ENCODE peak calls at places on chromosomes 7 and 10, in seven cellular contexts. F is brain microvascular endothelial cell; D is body of pancreas; H is upper lobe of right lung; V is CD8-positive, alpha-beta memory T cell; G is mesendoderm; Q is iPS DF 6.9. Y is an unnamed sample.
A peak's percentile ranks its signal among the peaks of the same experiment; 100 is the strongest.

GRCh38 chr10:4687397-4687796 is 138.6 kb upstream of the AKR1E2 start:
- DNase-seq in F (no peak), D (no peak), H (no peak), V (no peak), G (no peak), Q (no peak), Y (no peak)

GRCh38 chr7:117385340-117386124 is 41.8 kb downstream of the ASZ1 start:
- DNase-seq in F (no peak), D (no peak), H (no peak), V (no peak), G (no peak), Q (no peak), Y (peak; percentile 39)

GRCh38 chr10:95236068-95236903 is 42.2 kb downstream of the ACSM6 start:
- DNase-seq in F (no peak), D (no peak), H (no peak), V (no peak), G (peak; percentile 48), Q (no peak), Y (peak; percentile 67)

GRCh38 chr10:17747883-17748550 is 4.0 kb upstream of the TMEM236 start:
- DNase-seq in F (no peak), D (peak; percentile 53), H (no peak), V (no peak), G (no peak), Q (no peak), Y (no peak)

GRCh38 chr10:74599676-74600075 is 226.7 kb upstream of the KAT6B start:
- DNase-seq in F (no peak), D (no peak), H (no peak), V (no peak), G (no peak), Q (no peak), Y (no peak)

GRCh38 chr10:130141878-130142277 is 5.7 kb downstream of the GLRX3 start:
- DNase-seq in F (no peak), D (no peak), H (no peak), V (no peak), G (peak; percentile 52), Q (no peak), Y (no peak)

GRCh38 chr7:100621554-100621953 is 9.2 kb downstream of the MOSPD3 start:
- DNase-seq in F (no peak), D (no peak), H (no peak), V (no peak), G (no peak), Q (no peak), Y (no peak)

GRCh38 chr7:151705744-151706567 is 171.0 kb downstream of the PRKAG2 start:
- DNase-seq in F (peak; percentile 45), D (peak; percentile 63), H (no peak), V (no peak), G (peak; percentile 87), Q (peak; percentile 39), Y (peak; percentile 66)

GRCh38 chr10:61397175-61397986 is 55.8 kb downstream of the TMEM26 start:
- DNase-seq in F (no peak), D (no peak), H (no peak), V (no peak), G (no peak), Q (no peak), Y (peak; percentile 43)

GRCh38 chr10:24241536-24241935 is 32.6 kb downstream of the KIAA1217 start:
- DNase-seq in F (no peak), D (no peak), H (no peak), V (no peak), G (no peak), Q (no peak), Y (no peak)

GRCh38 chr7:6579446-6579845 is 2.2 kb downstream of the ZDHHC4 start:
- DNase-seq in F (peak; percentile 27), D (no peak), H (no peak), V (no peak), G (peak; percentile 78), Q (no peak), Y (no peak)

GRCh38 chr7:96629884-96630283 is 79.8 kb downstream of the SEM1 start:
- DNase-seq in F (no peak), D (no peak), H (no peak), V (no peak), G (no peak), Q (no peak), Y (no peak)

GRCh38 chr7:146004805-146005204 is 111.8 kb upstream of the CNTNAP2 start:
- DNase-seq in F (peak; percentile 56), D (no peak), H (no peak), V (no peak), G (no peak), Q (no peak), Y (no peak)

GRCh38 chr10:29440981-29441380 is 152.1 kb downstream of the LYZL1 start:
- DNase-seq in F (no peak), D (no peak), H (no peak), V (no peak), G (no peak), Q (no peak), Y (no peak)

GRCh38 chr7:111517441-111518037 is 44.8 kb downstream of the IMMP2L start:
- DNase-seq in F (no peak), D (no peak), H (no peak), V (no peak), G (no peak), Q (no peak), Y (no peak)

GRCh38 chr10:58951087-58951486 is 225.4 kb upstream of the PHYHIPL start:
- DNase-seq in F (no peak), D (no peak), H (no peak), V (no peak), G (no peak), Q (no peak), Y (no peak)

GRCh38 chr10:119235381-119235780 is 28.0 kb downstream of the GRK5 start:
- DNase-seq in F (no peak), D (no peak), H (no peak), V (no peak), G (no peak), Q (no peak), Y (no peak)

GRCh38 chr7:47943676-47944474 is 4.4 kb downstream of the PKD1L1 start:
- DNase-seq in F (no peak), D (no peak), H (no peak), V (no peak), G (no peak), Q (no peak), Y (no peak)

GRCh38 chr7:47940482-47941001 is 7.7 kb downstream of the PKD1L1 start:
- DNase-seq in F (peak; percentile 76), D (no peak), H (no peak), V (no peak), G (no peak), Q (no peak), Y (peak; percentile 70)

GRCh38 chr7:47942132-47942531 is 6.1 kb downstream of the PKD1L1 start:
- DNase-seq in F (no peak), D (no peak), H (no peak), V (no peak), G (no peak), Q (no peak), Y (no peak)

GRCh38 chr7:47939425-47940036 is 8.7 kb downstream of the PKD1L1 start:
- DNase-seq in F (no peak), D (no peak), H (no peak), V (no peak), G (no peak), Q (no peak), Y (no peak)

DNA sequence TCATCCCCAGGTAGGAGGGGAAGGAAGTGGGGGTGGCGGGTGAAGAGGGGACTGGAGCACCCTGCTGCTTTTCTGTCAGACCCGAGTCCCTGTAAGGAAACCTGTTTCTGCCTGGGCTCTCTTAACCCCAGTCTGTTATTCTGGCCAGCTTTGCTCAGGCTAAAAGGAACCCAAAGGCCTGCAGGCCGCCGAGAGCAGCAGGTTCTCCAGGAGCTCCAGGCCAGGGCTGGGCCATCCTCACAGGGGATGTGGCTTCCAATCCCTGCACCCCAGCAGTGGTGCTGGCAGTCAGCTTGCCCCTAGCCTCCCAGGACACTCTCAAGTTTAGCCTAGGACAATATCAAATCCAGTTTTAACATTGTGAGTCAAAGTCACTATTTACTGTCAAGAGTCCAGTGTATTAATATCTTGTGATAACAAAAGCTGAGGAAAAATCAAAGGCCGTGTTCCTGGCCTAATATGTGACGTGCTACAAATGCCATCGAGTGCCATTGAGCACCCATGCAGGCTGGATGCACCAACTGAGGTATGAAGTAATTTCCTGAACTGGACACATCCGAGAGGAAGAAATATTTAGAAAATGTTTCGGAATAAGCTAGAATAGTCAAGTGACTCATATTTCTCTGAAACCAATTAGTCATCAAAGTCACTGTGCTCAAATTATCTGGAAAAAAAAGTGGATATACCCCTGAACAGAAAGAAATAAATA is 7.0 kb downstream of the PKD1L1 start:
- DNase-seq in F (peak; percentile 90), D (no peak), H (no peak), V (no peak), G (no peak), Q (no peak), Y (peak; percentile 65)
- H3K4me3 ChIP-seq in F (no peak overlapping the region), D (no peak overlapping the region), H (no peak overlapping the region), V (no peak overlapping the region), G (no peak overlapping the region), Q (no peak overlapping the region), Y (no peak overlapping the region)

GRCh38 chr7:128867241-128867640 is 4.6 kb downstream of the ATP6V1F start:
- DNase-seq in F (no peak), D (no peak), H (no peak), V (no peak), G (no peak), Q (no peak), Y (no peak)
- H3K36me3 ChIP-seq in F (peaks cover 11% of the 10 kb centered on the region), D (no peaks in the 10 kb centered on the region), H (peaks cover 15% of the 10 kb centered on the region), V (peaks cover 11% of the 10 kb centered on the region), G (no peaks in the 10 kb centered on the region), Q (peaks cover 3% of the 10 kb centered on the region), Y (peaks cover 16% of the 10 kb centered on the region)

DNA sequence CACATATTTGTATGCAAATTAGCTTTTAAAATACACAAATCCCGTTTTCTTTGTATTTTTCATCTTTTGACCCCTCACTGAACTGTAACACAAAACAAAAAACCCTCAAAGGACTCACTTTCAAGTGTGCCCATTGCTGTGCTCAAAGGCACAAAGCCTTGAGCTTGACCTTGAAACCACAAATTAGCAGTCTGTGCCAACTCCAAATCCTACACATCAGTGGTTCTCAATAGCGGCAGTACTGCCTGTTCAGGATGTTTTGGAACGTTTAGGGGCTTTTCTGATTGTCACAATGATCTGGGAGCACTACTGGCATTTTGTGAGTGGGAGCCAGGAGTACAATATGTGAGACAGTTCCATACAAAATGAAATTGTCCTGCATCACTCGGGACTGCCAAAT is 55.5 kb downstream of the KDM7A start:
- DNase-seq in F (no peak), D (no peak), H (no peak), V (no peak), G (no peak), Q (no peak), Y (no peak)
- H3K27ac ChIP-seq in F (no peak overlapping the region), D (no peak overlapping the region), H (no peak overlapping the region), V (no peak overlapping the region), G (no peak overlapping the region), Q (no peak overlapping the region), Y (no peak overlapping the region)

DNA sequence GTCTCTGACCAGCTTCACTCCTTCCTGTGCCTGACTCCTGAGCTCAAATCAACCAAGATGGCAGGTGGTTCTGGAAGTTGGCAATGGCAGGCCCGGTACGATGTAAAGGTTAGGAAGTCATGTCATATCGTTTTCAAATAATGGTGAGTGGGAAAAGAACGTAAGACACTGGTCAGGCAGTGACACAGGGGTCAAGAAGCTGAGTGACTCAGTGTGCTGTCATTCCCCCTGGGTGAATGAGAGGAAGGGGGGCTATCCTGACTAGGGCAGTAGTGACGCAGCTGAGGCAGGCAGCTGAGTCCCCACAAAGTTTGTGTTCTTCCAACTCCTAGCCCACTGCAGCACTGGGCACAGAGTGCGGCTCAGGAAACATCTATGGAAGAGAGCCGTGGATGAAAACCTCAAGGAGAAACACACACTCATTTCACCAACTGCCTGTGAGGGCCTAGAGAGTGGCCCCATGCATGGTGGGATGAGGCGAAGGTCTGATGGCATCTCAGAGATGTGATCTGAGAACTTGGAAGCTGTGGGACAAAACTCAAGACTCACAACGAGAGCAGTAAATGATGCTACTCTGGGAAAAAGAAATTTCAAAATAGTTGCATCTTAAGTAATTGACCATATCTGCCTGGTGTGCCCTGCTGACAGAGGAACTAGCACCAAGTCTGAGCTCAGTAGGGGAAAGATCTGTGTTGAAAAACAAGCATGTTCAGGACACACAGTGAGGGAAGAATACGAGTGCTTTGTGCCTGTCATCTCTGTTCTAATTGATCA is 23.2 kb downstream of the CREB3L2 start:
- DNase-seq in F (peak; percentile 97), D (no peak), H (no peak), V (no peak), G (peak; percentile 47), Q (no peak), Y (peak; percentile 89)
- H3K4me3 ChIP-seq in F (no peak overlapping the region), D (no peak overlapping the region), H (no peak overlapping the region), V (no peak overlapping the region), G (no peak overlapping the region), Q (no peak overlapping the region), Y (no peak overlapping the region)

Y was measured in SJSA1.